ENCODE peak calls at places on chromosomes 2 and 18, in seven cellular contexts. One of them, this sample, is unnamed.

GRCh38 chr2:233419626-233420431 is 65.5 kb downstream of the DGKD start:
- DNase-seq in HCT116: no peak
- DNase-seq in SK-N-SH: no peak
- DNase-seq in H1: no peak
- DNase-seq in HepG2: no peak
- DNase-seq in K562: no peak
- DNase-seq in GM12878: peak; percentile 52
- DNase-seq in this sample: no peak

GRCh38 chr2:101267671-101268656 is 15.3 kb downstream of the CNOT11 start:
- DNase-seq in HCT116: no peak
- DNase-seq in SK-N-SH: no peak
- DNase-seq in H1: no peak
- DNase-seq in HepG2: no peak
- DNase-seq in K562: no peak
- DNase-seq in GM12878: peak; percentile 42
- DNase-seq in this sample: no peak

GRCh38 chr2:128552806-128553551 is 234.3 kb upstream of the HS6ST1 start:
- DNase-seq in HCT116: no peak
- DNase-seq in SK-N-SH: no peak
- DNase-seq in H1: no peak
- DNase-seq in HepG2: no peak
- DNase-seq in K562: no peak
- DNase-seq in GM12878: no peak
- DNase-seq in this sample: no peak

GRCh38 chr18:61551586-61551985 is 218.4 kb downstream of the CDH20 start:
- DNase-seq in HCT116: peak; percentile 79
- DNase-seq in SK-N-SH: peak; percentile 74
- DNase-seq in H1: peak; percentile 47
- DNase-seq in HepG2: peak; percentile 46
- DNase-seq in K562: peak; percentile 32
- DNase-seq in GM12878: peak; percentile 7
- DNase-seq in this sample: peak; percentile 80

GRCh38 chr2:139386401-139386800 is 606.2 kb upstream of the NXPH2 start:
- DNase-seq in HCT116: no peak
- DNase-seq in SK-N-SH: no peak
- DNase-seq in H1: no peak
- DNase-seq in HepG2: no peak
- DNase-seq in K562: no peak
- DNase-seq in GM12878: no peak
- DNase-seq in this sample: no peak

GRCh38 chr2:102253753-102254150 is 57.6 kb upstream of the IL1RL1 start:
- DNase-seq in HCT116: no peak
- DNase-seq in SK-N-SH: no peak
- DNase-seq in H1: no peak
- DNase-seq in HepG2: no peak
- DNase-seq in K562: no peak
- DNase-seq in GM12878: no peak
- DNase-seq in this sample: no peak

GRCh38 chr2:121903037-121903689 is 147.7 kb downstream of the TSN start:
- DNase-seq in HCT116: no peak
- DNase-seq in SK-N-SH: peak; percentile 79
- DNase-seq in H1: no peak
- DNase-seq in HepG2: no peak
- DNase-seq in K562: no peak
- DNase-seq in GM12878: no peak
- DNase-seq in this sample: no peak

GRCh38 chr2:65232636-65233035 is 5.0 kb downstream of the ACTR2 start:
- DNase-seq in HCT116: no peak
- DNase-seq in SK-N-SH: no peak
- DNase-seq in H1: no peak
- DNase-seq in HepG2: no peak
- DNase-seq in K562: no peak
- DNase-seq in GM12878: no peak
- DNase-seq in this sample: no peak

GRCh38 chr2:217160103-217160502 is 300.2 kb upstream of the TNP1 start:
- DNase-seq in HCT116: no peak
- DNase-seq in SK-N-SH: no peak
- DNase-seq in H1: no peak
- DNase-seq in HepG2: no peak
- DNase-seq in K562: no peak
- DNase-seq in GM12878: no peak
- DNase-seq in this sample: no peak

GRCh38 chr2:234121999-234122398 is 71.5 kb downstream of the SPP2 start:
- DNase-seq in HCT116: no peak
- DNase-seq in SK-N-SH: no peak
- DNase-seq in H1: no peak
- DNase-seq in HepG2: no peak
- DNase-seq in K562: no peak
- DNase-seq in GM12878: no peak
- DNase-seq in this sample: no peak

GRCh38 chr2:143575340-143575739 is 446.1 kb downstream of the ARHGAP15 start:
- DNase-seq in HCT116: peak; percentile 7
- DNase-seq in SK-N-SH: no peak
- DNase-seq in H1: no peak
- DNase-seq in HepG2: no peak
- DNase-seq in K562: no peak
- DNase-seq in GM12878: no peak
- DNase-seq in this sample: peak; percentile 36

GRCh38 chr2:98269830-98270229 is 76.4 kb upstream of the CNGA3 start:
- DNase-seq in HCT116: no peak
- DNase-seq in SK-N-SH: no peak
- DNase-seq in H1: no peak
- DNase-seq in HepG2: no peak
- DNase-seq in K562: no peak
- DNase-seq in GM12878: no peak
- DNase-seq in this sample: no peak

GRCh38 chr2:240629968-240630770 is 4.9 kb downstream of the GPR35 start:
- DNase-seq in HCT116: no peak
- DNase-seq in SK-N-SH: peak; percentile 15
- DNase-seq in H1: no peak
- DNase-seq in HepG2: no peak
- DNase-seq in K562: no peak
- DNase-seq in GM12878: no peak
- DNase-seq in this sample: no peak

GRCh38 chr2:239382384-239382880 is 18.4 kb downstream of the HDAC4 start:
- DNase-seq in HCT116: no peak
- DNase-seq in SK-N-SH: no peak
- DNase-seq in H1: no peak
- DNase-seq in HepG2: no peak
- DNase-seq in K562: no peak
- DNase-seq in GM12878: no peak
- DNase-seq in this sample: no peak

GRCh38 chr18:468841-469796 is 31.4 kb downstream of the COLEC12 start:
- DNase-seq in HCT116: no peak
- DNase-seq in SK-N-SH: peak; percentile 33
- DNase-seq in H1: no peak
- DNase-seq in HepG2: peak; percentile 16
- DNase-seq in K562: no peak
- DNase-seq in GM12878: no peak
- DNase-seq in this sample: peak; percentile 47

GRCh38 chr2:31312898-31313297 is 78.9 kb downstream of the EHD3 start:
- DNase-seq in HCT116: no peak
- DNase-seq in SK-N-SH: no peak
- DNase-seq in H1: no peak
- DNase-seq in HepG2: no peak
- DNase-seq in K562: no peak
- DNase-seq in GM12878: no peak
- DNase-seq in this sample: no peak

GRCh38 chr2:199282309-199282708 is 175.4 kb downstream of the SATB2 start:
- DNase-seq in HCT116: no peak
- DNase-seq in SK-N-SH: no peak
- DNase-seq in H1: no peak
- DNase-seq in HepG2: no peak
- DNase-seq in K562: no peak
- DNase-seq in GM12878: no peak
- DNase-seq in this sample: no peak

GRCh38 chr2:101427743-101428142 is 40.4 kb upstream of the CREG2 start:
- DNase-seq in HCT116: no peak
- DNase-seq in SK-N-SH: no peak
- DNase-seq in H1: no peak
- DNase-seq in HepG2: no peak
- DNase-seq in K562: no peak
- DNase-seq in GM12878: no peak
- DNase-seq in this sample: no peak

GRCh38 chr2:43224571-43225092 is 1.8 kb downstream of the ZFP36L2 start:
- DNase-seq in HCT116: no peak
- DNase-seq in SK-N-SH: peak; percentile 61
- DNase-seq in H1: no peak
- DNase-seq in HepG2: no peak
- DNase-seq in K562: peak; percentile 39
- DNase-seq in GM12878: no peak
- DNase-seq in this sample: peak; percentile 26

GRCh38 chr18:23340661-23341060 is 112.4 kb upstream of the RIOK3 start:
- DNase-seq in HCT116: no peak
- DNase-seq in SK-N-SH: no peak
- DNase-seq in H1: no peak
- DNase-seq in HepG2: no peak
- DNase-seq in K562: no peak
- DNase-seq in GM12878: no peak
- DNase-seq in this sample: no peak

GRCh38 chr18:23529597-23529996 is 26.3 kb downstream of the RMC1 start:
- DNase-seq in HCT116: peak; percentile 81
- DNase-seq in SK-N-SH: no peak
- DNase-seq in H1: no peak
- DNase-seq in HepG2: no peak
- DNase-seq in K562: peak; percentile 72
- DNase-seq in GM12878: no peak
- DNase-seq in this sample: no peak

GRCh38 chr2:119028327-119029174 is 86.6 kb downstream of the MARCO start:
- DNase-seq in HCT116: peak; percentile 48
- DNase-seq in SK-N-SH: peak; percentile 39
- DNase-seq in H1: no peak
- DNase-seq in HepG2: peak; percentile 45
- DNase-seq in K562: peak; percentile 48
- DNase-seq in GM12878: no peak
- DNase-seq in this sample: peak; percentile 67

GRCh38 chr2:64291181-64291580 is 147.0 kb upstream of the PELI1 start:
- DNase-seq in HCT116: peak; percentile 23
- DNase-seq in SK-N-SH: no peak
- DNase-seq in H1: no peak
- DNase-seq in HepG2: no peak
- DNase-seq in K562: no peak
- DNase-seq in GM12878: no peak
- DNase-seq in this sample: no peak

GRCh38 chr2:225117061-225117716 is 74.9 kb upstream of the DOCK10 start:
- DNase-seq in HCT116: no peak
- DNase-seq in SK-N-SH: no peak
- DNase-seq in H1: no peak
- DNase-seq in HepG2: no peak
- DNase-seq in K562: no peak
- DNase-seq in GM12878: no peak
- DNase-seq in this sample: no peak

GRCh38 chr2:231800493-231801091 is 14.3 kb downstream of the COPS7B start:
- DNase-seq in HCT116: peak; percentile 32
- DNase-seq in SK-N-SH: peak; percentile 59
- DNase-seq in H1: no peak
- DNase-seq in HepG2: peak; percentile 55
- DNase-seq in K562: peak; percentile 35
- DNase-seq in GM12878: no peak
- DNase-seq in this sample: peak; percentile 40

GRCh38 chr2:365367-366275 is 77.7 kb upstream of the ALKAL2 start:
- DNase-seq in HCT116: no peak
- DNase-seq in SK-N-SH: no peak
- DNase-seq in H1: no peak
- DNase-seq in HepG2: no peak
- DNase-seq in K562: no peak
- DNase-seq in GM12878: no peak
- DNase-seq in this sample: no peak

GRCh38 chr2:65320042-65320711 is 92.5 kb downstream of the ACTR2 start:
- DNase-seq in HCT116: peak; percentile 64
- DNase-seq in SK-N-SH: no peak
- DNase-seq in H1: no peak
- DNase-seq in HepG2: peak; percentile 66
- DNase-seq in K562: no peak
- DNase-seq in GM12878: peak; percentile 30
- DNase-seq in this sample: peak; percentile 37

GRCh38 chr2:201260302-201260800 is at the start of gene CASP8:
- DNase-seq in HCT116: no peak
- DNase-seq in SK-N-SH: no peak
- DNase-seq in H1: no peak
- DNase-seq in HepG2: peak; percentile 55
- DNase-seq in K562: no peak
- DNase-seq in GM12878: no peak
- DNase-seq in this sample: no peak

GRCh38 chr2:191678437-191679110 is 638 bp downstream of the NABP1 start:
- DNase-seq in HCT116: no peak
- DNase-seq in SK-N-SH: peak; percentile 69
- DNase-seq in H1: no peak
- DNase-seq in HepG2: peak; percentile 36
- DNase-seq in K562: peak; percentile 67
- DNase-seq in GM12878: no peak
- DNase-seq in this sample: no peak

GRCh38 chr18:22176622-22177495 is 7.5 kb downstream of the GATA6 start:
- DNase-seq in HCT116: no peak
- DNase-seq in SK-N-SH: no peak
- DNase-seq in H1: no peak
- DNase-seq in HepG2: no peak
- DNase-seq in K562: no peak
- DNase-seq in GM12878: no peak
- DNase-seq in this sample: no peak
- TF ChIP-seq JUND in HCT116: no peak
- TF ChIP-seq JUND in SK-N-SH: no peak
- TF ChIP-seq JUND in H1: no peak
- TF ChIP-seq JUND in HepG2: no peak
- TF ChIP-seq JUND in K562: no peak
- TF ChIP-seq JUND in GM12878: no peak
- TF ChIP-seq JUND in this sample: no peak

GRCh38 chr2:120594856-120595685 is 140.6 kb upstream of the GLI2 start:
- DNase-seq in HCT116: peak; percentile 33
- DNase-seq in SK-N-SH: no peak
- DNase-seq in H1: no peak
- DNase-seq in HepG2: no peak
- DNase-seq in K562: peak; percentile 49
- DNase-seq in GM12878: no peak
- DNase-seq in this sample: peak; percentile 72
- TF ChIP-seq JUND in HCT116: no peak
- TF ChIP-seq JUND in SK-N-SH: no peak
- TF ChIP-seq JUND in H1: no peak
- TF ChIP-seq JUND in HepG2: no peak
- TF ChIP-seq JUND in K562: no peak
- TF ChIP-seq JUND in GM12878: no peak
- TF ChIP-seq JUND in this sample: no peak

GRCh38 chr2:172552547-172553291 is 3.2 kb upstream of the PDK1 start:
- DNase-seq in HCT116: no peak
- DNase-seq in SK-N-SH: no peak
- DNase-seq in H1: no peak
- DNase-seq in HepG2: no peak
- DNase-seq in K562: peak; percentile 90
- DNase-seq in GM12878: no peak
- DNase-seq in this sample: no peak
- TF ChIP-seq JUND in HCT116: peak; percentile 28
- TF ChIP-seq JUND in SK-N-SH: peak; percentile 61
- TF ChIP-seq JUND in H1: no peak
- TF ChIP-seq JUND in HepG2: no peak
- TF ChIP-seq JUND in K562: peak; percentile 100
- TF ChIP-seq JUND in GM12878: no peak
- TF ChIP-seq JUND in this sample: no peak

GRCh38 chr18:22106536-22107292 is 62.7 kb upstream of the GATA6 start:
- DNase-seq in HCT116: no peak
- DNase-seq in SK-N-SH: no peak
- DNase-seq in H1: no peak
- DNase-seq in HepG2: peak; percentile 12
- DNase-seq in K562: peak; percentile 51
- DNase-seq in GM12878: no peak
- DNase-seq in this sample: no peak
- TF ChIP-seq JUND in HCT116: no peak
- TF ChIP-seq JUND in SK-N-SH: no peak
- TF ChIP-seq JUND in H1: no peak
- TF ChIP-seq JUND in HepG2: no peak
- TF ChIP-seq JUND in K562: peak; percentile 18
- TF ChIP-seq JUND in GM12878: no peak
- TF ChIP-seq JUND in this sample: no peak